ENCODE peak calls at places on chromosome 11, in four cellular contexts. O is endodermal cell, S is psoas muscle, N is A549. V is an unnamed sample.

GRCh38 chr11:118912742-118913410 is 12.8 kb downstream of the BCL9L start:
- DNase-seq in S (no peak), N (no peak), O (no peak), V (no peak)

GRCh38 chr11:123233280-123233977 is 38.4 kb upstream of the CLMP start:
- DNase-seq in S (no peak), N (no peak), O (no peak), V (no peak)

GRCh38 chr11:95682552-95682951 is 107.0 kb downstream of the FAM76B start:
- DNase-seq in O (no peak), S (no peak), N (no peak), V (no peak)

GRCh38 chr11:126115253-126115540 is 52.5 kb upstream of the CDON start:
- DNase-seq in S (peak), O (no peak), N (no peak), V (no peak)

GRCh38 chr11:132054822-132055221 is 684.4 kb downstream of the NTM start:
- DNase-seq in S (no peak), N (no peak), O (no peak), V (no peak)

GRCh38 chr11:105265859-105266258 is 126.3 kb upstream of the CARD18 start:
- DNase-seq in S (no peak), O (no peak), N (no peak), V (no peak)

GRCh38 chr11:128937480-128937879 is 5.2 kb downstream of the TP53AIP1 start:
- DNase-seq in S (no peak), O (no peak), N (no peak), V (no peak)

GRCh38 chr11:11476499-11476898 is 123.4 kb upstream of the CSNK2A3 start:
- DNase-seq in O (no peak), S (no peak), N (no peak), V (no peak)

GRCh38 chr11:100817620-100818019 is 130.5 kb downstream of the ARHGAP42 start:
- DNase-seq in S (no peak), O (no peak), N (no peak), V (no peak)

GRCh38 chr11:63737718-63738117 is 30.9 kb downstream of the ZFTA start:
- DNase-seq in S (no peak), O (no peak), N (no peak), V (no peak)

GRCh38 chr11:86574493-86575207 is 97.8 kb downstream of the ME3 start:
- DNase-seq in N (no peak), O (no peak), S (no peak), V (no peak)

GRCh38 chr11:3807856-3808845 is at the start of gene PGAP2:
- DNase-seq in O (peak), S (peak), N (peak), V (no peak)

GRCh38 chr11:133386262-133386661 is 146.0 kb downstream of the OPCML start:
- DNase-seq in N (no peak), S (no peak), O (no peak), V (no peak)

GRCh38 chr11:130553306-130553705 is 104.9 kb downstream of the ADAMTS15 start:
- DNase-seq in N (no peak), O (no peak), S (no peak), V (no peak)

GRCh38 chr11:65662247-65662801 is 392 bp downstream of the RELA start:
- DNase-seq in N (no peak), O (no peak), S (no peak), V (no peak)

GRCh38 chr11:49995559-49995958 is 13.2 kb upstream of the OR4C12 start:
- DNase-seq in S (no peak), N (no peak), O (peak), V (peak)

GRCh38 chr11:45213316-45213665 is 66.9 kb downstream of the PRDM11 start:
- DNase-seq in N (no peak), S (no peak), O (no peak), V (no peak)

GRCh38 chr11:124150684-124151083 is 32.5 kb upstream of the OR10D3 start:
- DNase-seq in N (no peak), O (no peak), S (no peak), V (no peak)

GRCh38 chr11:128701086-128701485 is 7.2 kb downstream of the FLI1 start:
- DNase-seq in N (no peak), O (peak), S (no peak), V (no peak)

GRCh38 chr11:46898396-46899095 is 19.8 kb downstream of the LRP4 start:
- DNase-seq in O (peak), N (no peak), S (no peak), V (no peak)

GRCh38 chr11:76291576-76292526 is 85.5 kb upstream of the WNT11 start:
- DNase-seq in S (no peak), N (no peak), O (peak), V (no peak)

GRCh38 chr11:6737872-6738466 is 33.8 kb downstream of the OR2AG2 start:
- DNase-seq in O (peak), N (peak), S (no peak), V (no peak)

GRCh38 chr11:130527648-130528300 is 79.3 kb downstream of the ADAMTS15 start:
- DNase-seq in N (no peak), S (no peak), O (peak), V (no peak)

GRCh38 chr11:94885133-94885532 is 88.2 kb downstream of the CWC15 start:
- DNase-seq in O (peak), N (no peak), S (no peak), V (peak)

GRCh38 chr11:127993788-127994187 is 593.6 kb downstream of the ETS1 start:
- DNase-seq in O (peak), N (peak), S (no peak), V (no peak)

GRCh38 chr11:112523477-112523876 is 262.8 kb upstream of the PLET1 start:
- DNase-seq in N (no peak), O (peak), S (no peak), V (no peak)

GRCh38 chr11:34135439-34135838 is 30.0 kb downstream of the NAT10 start:
- DNase-seq in S (no peak), O (no peak), N (no peak), V (no peak)

GRCh38 chr11:77140231-77140959 is 12.3 kb downstream of the MYO7A start:
- DNase-seq in S (peak), N (no peak), O (peak), V (no peak)

GRCh38 chr11:12696911-12697581 is 22.8 kb downstream of the TEAD1 start:
- DNase-seq in O (peak), S (no peak), N (no peak), V (no peak)

GRCh38 chr11:128796275-128796674 is 70.8 kb downstream of the KCNJ1 start:
- DNase-seq in N (no peak), O (no peak), S (no peak), V (no peak)

GRCh38 chr11:117345039-117345438 is 17.4 kb downstream of the CEP164 start:
- DNase-seq in N (no peak), O (no peak), S (no peak), V (no peak)

GRCh38 chr11:122033631-122034030 is 82.4 kb downstream of the BLID start:
- DNase-seq in S (no peak), O (no peak), N (no peak), V (no peak)

GRCh38 chr11:95282337-95282751 is 51.3 kb upstream of the SESN3 start:
- DNase-seq in S (no peak), O (peak), N (no peak), V (peak)

GRCh38 chr11:65864758-65865471 is 4.7 kb downstream of the MUS81 start:
- DNase-seq in O (no peak), N (no peak), S (no peak), V (no peak)

GRCh38 chr11:76770642-76771445 is 12.3 kb upstream of the TSKU start:
- DNase-seq in S (peak), O (peak), N (peak), V (peak)

GRCh38 chr11:112828433-112828832 is 132.8 kb upstream of the NCAM1 start:
- DNase-seq in S (no peak), N (no peak), O (no peak), V (no peak)

GRCh38 chr11:69511358-69512015 is 30.0 kb downstream of the LINC01488 start:
- DNase-seq in O (peak), N (no peak), S (no peak), V (no peak)

DNA sequence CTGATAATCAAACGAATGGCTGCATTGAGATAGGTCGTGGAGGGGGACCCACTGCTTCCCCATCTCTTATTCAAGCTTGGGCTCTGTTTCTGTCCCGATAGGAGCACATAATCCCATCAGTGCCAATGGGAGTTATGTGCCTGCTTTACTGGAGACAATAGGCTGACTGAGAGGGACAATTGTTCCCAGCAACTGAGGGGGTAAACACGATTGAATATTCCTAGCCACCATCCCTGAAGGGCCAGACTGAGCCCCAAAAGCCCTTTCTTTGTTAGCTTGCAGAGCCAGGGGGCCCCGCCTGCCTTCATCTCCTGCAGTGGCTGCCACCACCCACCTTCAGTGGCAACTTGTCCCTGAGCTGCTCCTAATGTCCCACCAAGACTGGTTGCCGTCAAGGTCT is 172.8 kb upstream of the NAV2 start:
- DNase-seq in S (no peak), N (no peak), O (no peak), V (no peak)
- H3K4me3 ChIP-seq in S (no peak), N (no peak), O (no peak), V (no peak)

DNA sequence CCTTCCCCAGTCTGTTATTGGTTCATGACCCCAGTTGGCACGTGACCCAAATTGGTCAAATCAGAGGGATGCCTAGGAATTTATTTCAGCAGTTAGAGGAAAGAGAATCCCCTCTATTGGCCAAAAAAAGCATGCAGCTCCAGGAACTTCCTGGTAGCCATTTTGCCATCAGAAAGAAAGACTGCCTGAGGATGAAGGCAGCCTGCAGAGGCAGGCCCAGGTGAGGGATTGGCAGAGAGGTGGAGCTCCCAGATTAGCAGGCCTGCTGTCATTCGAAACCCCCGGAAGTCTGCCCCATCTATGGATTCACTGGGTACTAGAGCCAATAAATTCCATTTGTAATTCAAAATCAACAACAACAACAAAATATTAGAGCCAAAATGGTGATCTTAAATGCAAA is 207.6 kb downstream of the CWF19L2 start:
- DNase-seq in N (no peak), S (no peak), O (no peak), V (no peak)
- TF ChIP-seq CTCF in N (no peak), S (no peak), O (no peak), V (no peak)

GRCh38 chr11:88402784-88403183 is 65.2 kb upstream of the CTSC start:
- DNase-seq in N (no peak), S (no peak), O (no peak), V (no peak)

GRCh38 chr11:88404363-88404762 is 66.8 kb upstream of the CTSC start:
- DNase-seq in O (no peak), N (no peak), S (no peak), V (no peak)

GRCh38 chr11:88405853-88406252 is 68.3 kb upstream of the CTSC start:
- DNase-seq in S (no peak), O (no peak), N (no peak), V (no peak)

GRCh38 chr11:88406871-88407270 is 69.3 kb upstream of the CTSC start:
- DNase-seq in N (no peak), S (no peak), O (no peak), V (no peak)

DNA sequence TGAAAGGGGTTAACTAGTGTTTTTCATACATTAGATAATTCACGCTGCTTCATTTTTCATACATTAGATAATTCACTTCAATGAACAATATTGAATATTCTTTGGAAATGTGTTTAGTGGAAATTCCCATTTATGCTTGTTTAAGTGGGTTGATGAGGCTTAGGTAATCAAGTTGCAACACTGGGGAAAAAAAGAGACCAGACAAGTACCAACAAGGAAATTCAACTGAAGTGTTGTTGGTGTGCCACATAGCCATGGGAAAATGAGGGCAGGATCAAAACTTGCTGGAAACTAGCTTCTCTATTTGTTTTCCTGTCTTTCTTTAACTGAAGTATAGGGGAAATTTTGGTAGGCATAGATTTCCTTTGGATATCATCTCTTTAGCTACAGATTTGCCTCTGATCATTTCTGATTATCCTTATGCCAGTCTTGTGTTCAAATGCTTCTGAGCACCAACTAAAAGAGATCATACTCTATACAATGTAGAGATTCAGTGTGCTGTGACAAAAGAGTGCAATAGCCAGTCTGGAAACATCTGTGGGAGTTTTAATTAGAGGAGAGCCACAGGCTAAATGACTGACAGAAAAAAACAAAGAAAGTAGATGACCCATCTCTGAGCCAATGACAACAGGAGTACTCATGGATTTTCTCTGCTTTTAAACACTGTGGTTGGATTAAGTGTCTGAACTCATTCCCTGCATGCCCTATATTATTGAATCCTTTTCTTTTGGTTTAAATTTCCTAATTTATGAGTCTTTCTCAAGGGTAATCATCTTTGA is 67.6 kb upstream of the CTSC start:
- DNase-seq in S (no peak), O (no peak), N (no peak), V (no peak)
- H3K4me3 ChIP-seq in S (no peak), O (no peak), N (no peak), V (no peak)

DNA sequence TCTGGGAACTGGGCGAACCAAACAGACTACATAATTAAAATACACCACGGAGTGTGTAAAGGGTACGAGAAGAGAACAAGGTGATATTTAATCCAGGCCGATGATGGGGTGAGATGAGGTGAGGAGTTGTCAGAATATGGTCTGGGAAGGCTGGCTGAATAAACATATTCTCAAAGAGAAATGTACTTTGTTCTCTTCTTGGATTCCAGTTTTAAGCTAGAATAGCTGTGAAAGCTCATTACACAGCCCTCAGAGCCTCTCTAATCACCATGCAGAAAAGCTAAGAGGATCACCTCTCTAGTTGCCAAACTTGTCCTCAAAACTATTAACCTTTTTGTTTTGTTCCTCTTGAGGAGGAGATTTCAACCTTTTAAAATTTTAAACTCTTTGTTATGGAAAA is 89.8 kb downstream of the ATG16L2 start:
- DNase-seq in S (no peak), N (no peak), O (no peak), V (no peak)
- TF ChIP-seq CTCF in S (no peak), N (no peak), O (no peak), V (no peak)

GRCh38 chr11:23569547-23569946 is 709.3 kb upstream of the CCDC179 start:
- DNase-seq in O (no peak), N (no peak), S (no peak), V (no peak)
- H3K4me3 ChIP-seq in O (no peak), N (no peak), S (no peak), V (no peak)

GRCh38 chr11:60912223-60912850 is 1.6 kb upstream of the TMEM109 start:
- DNase-seq in N (no peak), O (no peak), S (no peak), V (no peak)

GRCh38 chr11:60912851-60913550 is 957 bp upstream of the TMEM109 start:
- DNase-seq in N (no peak), S (no peak), O (no peak), V (no peak)

GRCh38 chr11:60910281-60910687 is 3.7 kb upstream of the TMEM109 start:
- DNase-seq in O (no peak), S (no peak), N (no peak), V (no peak)

GRCh38 chr11:60908803-60909202 is 2.4 kb upstream of the PRPF19 start:
- DNase-seq in O (no peak), S (no peak), N (no peak), V (no peak)

DNA sequence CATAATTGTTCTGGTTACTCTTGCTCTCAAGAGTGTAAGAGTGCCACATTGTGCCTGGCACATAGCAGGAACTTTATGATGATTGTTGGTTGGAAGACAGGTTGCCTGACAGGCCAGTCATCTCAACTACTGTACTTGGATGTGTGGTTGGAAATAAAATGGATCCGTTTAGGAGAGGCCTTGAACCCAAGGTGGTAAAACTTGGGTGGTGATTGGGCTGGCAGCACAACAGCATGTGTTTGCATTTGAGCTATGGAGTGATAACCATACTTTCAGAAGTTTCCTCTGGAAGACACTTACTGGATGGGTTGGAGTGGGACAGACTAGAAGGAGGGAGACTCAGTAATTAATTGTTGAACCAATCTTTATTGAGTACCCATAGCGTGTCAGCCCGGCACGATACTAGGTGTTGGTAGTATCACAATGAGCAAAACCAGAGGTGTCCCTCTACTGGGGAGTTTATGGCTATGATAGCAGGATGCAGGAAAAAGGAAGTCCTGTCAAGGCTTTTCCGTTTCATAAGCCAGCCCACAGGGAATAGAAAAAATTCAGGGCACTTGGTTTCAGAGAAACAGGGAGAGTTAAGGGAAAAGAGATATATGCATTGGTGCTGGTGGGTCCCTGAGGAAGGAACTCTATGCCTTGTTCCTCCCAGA is 3.1 kb upstream of the TMEM109 start:
- DNase-seq in S (no peak), O (no peak), N (no peak), V (no peak)
- TF ChIP-seq CTCF in S (no peak), O (peak), N (no peak), V (no peak)

GRCh38 chr11:1121343-1122331 is 36.1 kb upstream of the MUC5AC start:
- DNase-seq in O (peak), N (peak), S (no peak), V (no peak)

GRCh38 chr11:1118755-1119275 is 38.9 kb upstream of the MUC5AC start:
- DNase-seq in N (no peak), O (peak), S (no peak), V (no peak)

GRCh38 chr11:1117970-1118369 is 39.8 kb upstream of the MUC5AC start:
- DNase-seq in N (no peak), O (peak), S (no peak), V (no peak)

GRCh38 chr11:1120532-1121342 is 37.0 kb upstream of the MUC5AC start:
- DNase-seq in N (no peak), O (peak), S (peak), V (no peak)

GRCh38 chr11:1119282-1120146 is 38.2 kb upstream of the MUC5AC start:
- DNase-seq in O (peak), N (no peak), S (no peak), V (no peak)
- H3K4me3 ChIP-seq in O (no peak), N (no peak), S (no peak), V (no peak)

GRCh38 chr11:135075740-135076139 is 663.7 kb upstream of the B3GAT1 start:
- DNase-seq in S (peak), O (peak), N (no peak), V (no peak)

GRCh38 chr11:135069884-135070283 is 657.8 kb upstream of the B3GAT1 start:
- DNase-seq in N (no peak), S (no peak), O (no peak), V (peak)

GRCh38 chr11:135073870-135074269 is 661.8 kb upstream of the B3GAT1 start:
- DNase-seq in N (no peak), O (no peak), S (no peak), V (no peak)

GRCh38 chr11:135073444-135073843 is 661.4 kb upstream of the B3GAT1 start:
- DNase-seq in N (no peak), O (no peak), S (no peak), V (no peak)

GRCh38 chr11:135074397-135074998 is 662.5 kb upstream of the B3GAT1 start:
- DNase-seq in S (no peak), N (no peak), O (no peak), V (no peak)
- TF ChIP-seq CTCF in S (no peak), N (no peak), O (peak), V (peak)

V was measured in epithelial cell of proximal tubule.